ENCODE peak calls at places on chromosomes 1 and 21, in six cellular contexts. One of them, this sample, is unnamed.

GRCh38 chr1:40313329-40313957 is 3.6 kb downstream of the COL9A2 start:
- DNase-seq in dorsolateral prefrontal cortex: no peak
- DNase-seq in progenitor cell of endocrine pancreas: no peak
- DNase-seq in WTC11: no peak
- DNase-seq in CD4-positive, alpha-beta T cell: no peak
- DNase-seq in NB4: peak; percentile 88
- DNase-seq in this sample: no peak

GRCh38 chr1:57959727-57960300 is 536.0 kb upstream of the DAB1 start:
- DNase-seq in dorsolateral prefrontal cortex: peak; percentile 70
- DNase-seq in NB4: no peak
- DNase-seq in CD4-positive, alpha-beta T cell: no peak
- DNase-seq in WTC11: no peak
- DNase-seq in progenitor cell of endocrine pancreas: no peak
- DNase-seq in this sample: no peak

GRCh38 chr1:222090103-222090502 is 348.2 kb upstream of the DUSP10 start:
- DNase-seq in CD4-positive, alpha-beta T cell: no peak
- DNase-seq in NB4: no peak
- DNase-seq in WTC11: no peak
- DNase-seq in progenitor cell of endocrine pancreas: no peak
- DNase-seq in dorsolateral prefrontal cortex: no peak
- DNase-seq in this sample: no peak

GRCh38 chr1:211705439-211706205 is 30.2 kb upstream of the NEK2 start:
- DNase-seq in CD4-positive, alpha-beta T cell: no peak
- DNase-seq in NB4: no peak
- DNase-seq in dorsolateral prefrontal cortex: no peak
- DNase-seq in progenitor cell of endocrine pancreas: no peak
- DNase-seq in WTC11: no peak
- DNase-seq in this sample: no peak

GRCh38 chr1:234781241-234782056 is 171.5 kb upstream of the IRF2BP2 start:
- DNase-seq in progenitor cell of endocrine pancreas: no peak
- DNase-seq in NB4: peak; percentile 29
- DNase-seq in WTC11: no peak
- DNase-seq in CD4-positive, alpha-beta T cell: no peak
- DNase-seq in dorsolateral prefrontal cortex: no peak
- DNase-seq in this sample: no peak

GRCh38 chr1:109392788-109393580 is 4.7 kb downstream of the SORT1 start:
- DNase-seq in NB4: no peak
- DNase-seq in progenitor cell of endocrine pancreas: peak; percentile 11
- DNase-seq in dorsolateral prefrontal cortex: peak; percentile 84
- DNase-seq in CD4-positive, alpha-beta T cell: no peak
- DNase-seq in WTC11: no peak
- DNase-seq in this sample: peak; percentile 33

GRCh38 chr1:2595261-2595811 is 8.8 kb downstream of the PRXL2B start:
- DNase-seq in dorsolateral prefrontal cortex: peak; percentile 13
- DNase-seq in CD4-positive, alpha-beta T cell: no peak
- DNase-seq in WTC11: no peak
- DNase-seq in progenitor cell of endocrine pancreas: no peak
- DNase-seq in NB4: no peak
- DNase-seq in this sample: no peak

GRCh38 chr1:223727541-223727940 is 15.2 kb downstream of the CAPN2 start:
- DNase-seq in progenitor cell of endocrine pancreas: no peak
- DNase-seq in dorsolateral prefrontal cortex: no peak
- DNase-seq in NB4: no peak
- DNase-seq in WTC11: no peak
- DNase-seq in CD4-positive, alpha-beta T cell: no peak
- DNase-seq in this sample: no peak

GRCh38 chr21:45261093-45261492 is 26.6 kb downstream of the POFUT2 start:
- DNase-seq in dorsolateral prefrontal cortex: no peak
- DNase-seq in progenitor cell of endocrine pancreas: no peak
- DNase-seq in WTC11: no peak
- DNase-seq in NB4: no peak
- DNase-seq in CD4-positive, alpha-beta T cell: no peak
- DNase-seq in this sample: no peak

GRCh38 chr1:218778731-218779130 is 394.9 kb upstream of the LYPLAL1 start:
- DNase-seq in NB4: no peak
- DNase-seq in dorsolateral prefrontal cortex: no peak
- DNase-seq in CD4-positive, alpha-beta T cell: no peak
- DNase-seq in progenitor cell of endocrine pancreas: no peak
- DNase-seq in WTC11: no peak
- DNase-seq in this sample: no peak

GRCh38 chr1:88773540-88774150 is 89.6 kb downstream of the PKN2 start:
- DNase-seq in NB4: peak; percentile 14
- DNase-seq in WTC11: no peak
- DNase-seq in CD4-positive, alpha-beta T cell: no peak
- DNase-seq in progenitor cell of endocrine pancreas: no peak
- DNase-seq in dorsolateral prefrontal cortex: no peak
- DNase-seq in this sample: no peak

GRCh38 chr1:160855181-160855981 is 7.3 kb downstream of the CD244 start:
- DNase-seq in WTC11: no peak
- DNase-seq in CD4-positive, alpha-beta T cell: no peak
- DNase-seq in progenitor cell of endocrine pancreas: no peak
- DNase-seq in dorsolateral prefrontal cortex: no peak
- DNase-seq in NB4: peak; percentile 64
- DNase-seq in this sample: no peak

GRCh38 chr1:225919906-225920305 is 4.1 kb downstream of the PYCR2 start:
- DNase-seq in dorsolateral prefrontal cortex: peak; percentile 90
- DNase-seq in WTC11: no peak
- DNase-seq in NB4: no peak
- DNase-seq in progenitor cell of endocrine pancreas: no peak
- DNase-seq in CD4-positive, alpha-beta T cell: no peak
- DNase-seq in this sample: no peak

GRCh38 chr1:165910764-165911421 is 83.5 kb downstream of the UCK2 start:
- DNase-seq in progenitor cell of endocrine pancreas: no peak
- DNase-seq in WTC11: no peak
- DNase-seq in NB4: no peak
- DNase-seq in CD4-positive, alpha-beta T cell: no peak
- DNase-seq in dorsolateral prefrontal cortex: no peak
- DNase-seq in this sample: no peak

GRCh38 chr1:53842347-53842746 is 4.3 kb upstream of the NDC1 start:
- DNase-seq in CD4-positive, alpha-beta T cell: no peak
- DNase-seq in NB4: no peak
- DNase-seq in progenitor cell of endocrine pancreas: no peak
- DNase-seq in WTC11: no peak
- DNase-seq in dorsolateral prefrontal cortex: no peak
- DNase-seq in this sample: no peak

GRCh38 chr1:48898894-48899293 is 122.2 kb upstream of the BEND5 start:
- DNase-seq in progenitor cell of endocrine pancreas: no peak
- DNase-seq in NB4: no peak
- DNase-seq in dorsolateral prefrontal cortex: no peak
- DNase-seq in WTC11: peak; percentile 42
- DNase-seq in CD4-positive, alpha-beta T cell: no peak
- DNase-seq in this sample: no peak

GRCh38 chr1:97348599-97349265 is 572.1 kb downstream of the DPYD start:
- DNase-seq in NB4: no peak
- DNase-seq in dorsolateral prefrontal cortex: no peak
- DNase-seq in WTC11: no peak
- DNase-seq in progenitor cell of endocrine pancreas: no peak
- DNase-seq in CD4-positive, alpha-beta T cell: no peak
- DNase-seq in this sample: no peak

GRCh38 chr1:111992396-111992985 is 3.0 kb upstream of the KCND3 start:
- DNase-seq in CD4-positive, alpha-beta T cell: no peak
- DNase-seq in dorsolateral prefrontal cortex: peak; percentile 60
- DNase-seq in progenitor cell of endocrine pancreas: no peak
- DNase-seq in WTC11: no peak
- DNase-seq in NB4: no peak
- DNase-seq in this sample: no peak

GRCh38 chr1:111989531-111990025 is at the start of gene KCND3:
- DNase-seq in progenitor cell of endocrine pancreas: no peak
- DNase-seq in dorsolateral prefrontal cortex: no peak
- DNase-seq in CD4-positive, alpha-beta T cell: no peak
- DNase-seq in NB4: no peak
- DNase-seq in WTC11: peak; percentile 30
- DNase-seq in this sample: peak; percentile 21

GRCh38 chr1:111988743-111989453 is 570 bp downstream of the KCND3 start:
- DNase-seq in CD4-positive, alpha-beta T cell: no peak
- DNase-seq in dorsolateral prefrontal cortex: no peak
- DNase-seq in progenitor cell of endocrine pancreas: peak; percentile 19
- DNase-seq in WTC11: peak; percentile 57
- DNase-seq in NB4: no peak
- DNase-seq in this sample: peak; percentile 3

GRCh38 chr1:111990026-111990877 is 784 bp upstream of the KCND3 start:
- DNase-seq in CD4-positive, alpha-beta T cell: no peak
- DNase-seq in WTC11: peak; percentile 21
- DNase-seq in progenitor cell of endocrine pancreas: no peak
- DNase-seq in dorsolateral prefrontal cortex: no peak
- DNase-seq in NB4: no peak
- DNase-seq in this sample: peak; percentile 13

GRCh38 chr1:111990878-111991760 is 1.7 kb upstream of the KCND3 start:
- DNase-seq in CD4-positive, alpha-beta T cell: no peak
- DNase-seq in progenitor cell of endocrine pancreas: peak; percentile 20
- DNase-seq in WTC11: peak; percentile 67
- DNase-seq in dorsolateral prefrontal cortex: peak; percentile 79
- DNase-seq in NB4: peak; percentile 22
- DNase-seq in this sample: peak; percentile 16
- TF ChIP-seq CTCF in CD4-positive, alpha-beta T cell: no peak
- TF ChIP-seq CTCF in progenitor cell of endocrine pancreas: no peak
- TF ChIP-seq CTCF in WTC11: no peak
- TF ChIP-seq CTCF in dorsolateral prefrontal cortex: peak; percentile 70
- TF ChIP-seq CTCF in NB4: peak; percentile 28
- TF ChIP-seq CTCF in this sample: peak; percentile 40

DNA sequence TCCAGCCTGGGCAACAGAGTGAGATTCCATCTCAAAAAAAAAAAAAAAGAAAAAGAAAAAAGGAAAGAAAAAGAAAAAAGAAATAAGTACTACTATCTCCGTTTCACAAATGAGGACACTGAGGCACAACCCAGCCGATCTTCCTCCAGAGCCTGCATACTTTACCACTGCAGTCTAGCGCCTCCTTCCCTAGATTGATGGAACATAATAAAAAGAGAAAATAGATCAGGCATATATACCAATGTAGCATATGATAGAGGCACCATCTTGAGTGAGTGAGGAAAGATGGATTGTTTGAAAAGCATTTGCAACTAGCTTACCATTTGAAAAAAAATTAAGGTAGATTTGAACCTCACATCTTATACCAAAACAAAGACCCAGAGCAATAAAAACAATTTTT is 5.2 kb upstream of the DPM3 start:
- DNase-seq in WTC11: no peak
- DNase-seq in NB4: no peak
- DNase-seq in progenitor cell of endocrine pancreas: no peak
- DNase-seq in CD4-positive, alpha-beta T cell: no peak
- DNase-seq in dorsolateral prefrontal cortex: no peak
- DNase-seq in this sample: no peak
- TF ChIP-seq CTCF in WTC11: no peak
- TF ChIP-seq CTCF in NB4: no peak
- TF ChIP-seq CTCF in progenitor cell of endocrine pancreas: no peak
- TF ChIP-seq CTCF in CD4-positive, alpha-beta T cell: no peak
- TF ChIP-seq CTCF in dorsolateral prefrontal cortex: no peak
- TF ChIP-seq CTCF in this sample: peak; percentile 14

GRCh38 chr21:36126166-36126565 is 8.7 kb upstream of the CBR3 start:
- DNase-seq in WTC11: no peak
- DNase-seq in CD4-positive, alpha-beta T cell: no peak
- DNase-seq in progenitor cell of endocrine pancreas: no peak
- DNase-seq in dorsolateral prefrontal cortex: no peak
- DNase-seq in NB4: no peak
- DNase-seq in this sample: no peak

GRCh38 chr21:36127250-36127904 is 7.5 kb upstream of the CBR3 start:
- DNase-seq in NB4: no peak
- DNase-seq in CD4-positive, alpha-beta T cell: no peak
- DNase-seq in WTC11: no peak
- DNase-seq in dorsolateral prefrontal cortex: no peak
- DNase-seq in progenitor cell of endocrine pancreas: no peak
- DNase-seq in this sample: no peak

GRCh38 chr21:36129219-36129618 is 5.7 kb upstream of the CBR3 start:
- DNase-seq in NB4: peak; percentile 21
- DNase-seq in progenitor cell of endocrine pancreas: no peak
- DNase-seq in dorsolateral prefrontal cortex: no peak
- DNase-seq in WTC11: no peak
- DNase-seq in CD4-positive, alpha-beta T cell: no peak
- DNase-seq in this sample: no peak

GRCh38 chr21:36126621-36127110 is 8.2 kb upstream of the CBR3 start:
- DNase-seq in CD4-positive, alpha-beta T cell: no peak
- DNase-seq in WTC11: no peak
- DNase-seq in progenitor cell of endocrine pancreas: no peak
- DNase-seq in NB4: no peak
- DNase-seq in dorsolateral prefrontal cortex: no peak
- DNase-seq in this sample: no peak

GRCh38 chr21:36127977-36128376 is 6.9 kb upstream of the CBR3 start:
- DNase-seq in dorsolateral prefrontal cortex: no peak
- DNase-seq in CD4-positive, alpha-beta T cell: no peak
- DNase-seq in NB4: no peak
- DNase-seq in WTC11: no peak
- DNase-seq in progenitor cell of endocrine pancreas: no peak
- DNase-seq in this sample: no peak
- TF ChIP-seq CTCF in dorsolateral prefrontal cortex: no peak
- TF ChIP-seq CTCF in CD4-positive, alpha-beta T cell: no peak
- TF ChIP-seq CTCF in NB4: no peak
- TF ChIP-seq CTCF in WTC11: no peak
- TF ChIP-seq CTCF in progenitor cell of endocrine pancreas: no peak
- TF ChIP-seq CTCF in this sample: peak; percentile 21

GRCh38 chr1:200292699-200293098 is 117.1 kb downstream of the ZNF281 start:
- DNase-seq in WTC11: no peak
- DNase-seq in NB4: no peak
- DNase-seq in dorsolateral prefrontal cortex: no peak
- DNase-seq in CD4-positive, alpha-beta T cell: no peak
- DNase-seq in progenitor cell of endocrine pancreas: no peak
- DNase-seq in this sample: no peak

GRCh38 chr1:200288226-200288625 is 121.6 kb downstream of the ZNF281 start:
- DNase-seq in progenitor cell of endocrine pancreas: no peak
- DNase-seq in dorsolateral prefrontal cortex: no peak
- DNase-seq in NB4: no peak
- DNase-seq in CD4-positive, alpha-beta T cell: no peak
- DNase-seq in WTC11: no peak
- DNase-seq in this sample: no peak

GRCh38 chr1:200291106-200291505 is 118.7 kb downstream of the ZNF281 start:
- DNase-seq in NB4: no peak
- DNase-seq in CD4-positive, alpha-beta T cell: no peak
- DNase-seq in WTC11: no peak
- DNase-seq in progenitor cell of endocrine pancreas: no peak
- DNase-seq in dorsolateral prefrontal cortex: no peak
- DNase-seq in this sample: no peak

GRCh38 chr1:200294241-200294640 is 115.6 kb downstream of the ZNF281 start:
- DNase-seq in CD4-positive, alpha-beta T cell: no peak
- DNase-seq in progenitor cell of endocrine pancreas: no peak
- DNase-seq in NB4: no peak
- DNase-seq in WTC11: no peak
- DNase-seq in dorsolateral prefrontal cortex: no peak
- DNase-seq in this sample: no peak

DNA sequence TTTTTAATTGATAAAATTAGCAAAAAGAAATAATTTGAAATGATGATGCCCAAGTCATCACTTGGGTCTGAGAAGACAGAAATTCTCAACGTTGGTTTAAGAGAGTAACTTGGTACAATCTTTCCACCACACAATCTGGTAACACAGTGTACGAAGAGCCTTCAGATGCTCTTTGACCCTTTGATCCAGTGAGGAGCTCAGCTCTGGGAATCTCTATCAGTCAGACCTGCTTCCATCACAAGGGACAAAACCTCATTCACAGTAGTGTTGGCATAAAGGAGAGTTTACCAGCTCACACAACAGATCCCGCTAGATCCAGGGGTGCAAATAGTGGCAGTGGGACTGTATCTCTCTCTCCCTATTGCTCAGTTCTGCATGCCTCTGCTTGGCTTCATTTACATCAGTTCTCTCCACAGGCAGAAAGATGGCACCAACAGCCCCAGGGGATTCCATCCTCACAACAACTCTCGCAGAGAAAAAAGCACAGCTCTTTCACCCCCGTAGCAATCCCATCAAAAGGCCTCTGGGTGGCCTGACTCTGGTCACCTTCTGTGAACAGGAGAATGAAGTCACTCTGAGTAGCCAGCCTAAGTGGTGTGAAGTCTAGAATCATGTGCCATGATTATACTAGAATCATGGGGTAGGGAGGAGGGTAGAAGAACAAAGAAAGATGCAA is 119.7 kb downstream of the ZNF281 start:
- DNase-seq in progenitor cell of endocrine pancreas: no peak
- DNase-seq in CD4-positive, alpha-beta T cell: no peak
- DNase-seq in WTC11: peak; percentile 47
- DNase-seq in NB4: peak; percentile 27
- DNase-seq in dorsolateral prefrontal cortex: no peak
- DNase-seq in this sample: no peak
- TF ChIP-seq CTCF in progenitor cell of endocrine pancreas: peak; percentile 35
- TF ChIP-seq CTCF in CD4-positive, alpha-beta T cell: no peak
- TF ChIP-seq CTCF in WTC11: no peak
- TF ChIP-seq CTCF in NB4: no peak
- TF ChIP-seq CTCF in dorsolateral prefrontal cortex: no peak
- TF ChIP-seq CTCF in this sample: peak; percentile 25

This sample was measured in neural crest cell.